ENCODE peak calls at places on chromosomes 11 and 22, in five cellular contexts. I, T, Z, H and O are unnamed samples.

GRCh38 chr11:123306531-123306930 is 111.5 kb upstream of the CLMP start:
- DNase-seq in I (no peak), T (no peak), Z (no peak), H (no peak), O (no peak)

GRCh38 chr22:24707477-24707816 is 67.1 kb downstream of the PIWIL3 start:
- DNase-seq in I (peak), T (peak), Z (no peak), H (peak), O (peak)

GRCh38 chr11:18383388-18384156 is 10.8 kb upstream of the LDHA start:
- DNase-seq in I (no peak), T (peak), Z (peak), H (peak), O (peak)

GRCh38 chr11:369336-370018 is at the start of gene B4GALNT4:
- DNase-seq in I (no peak), T (peak), Z (peak), H (no peak), O (peak)

GRCh38 chr22:32564170-32565001 is 89.8 kb downstream of the FBXO7 start:
- DNase-seq in I (no peak), T (no peak), Z (peak), H (no peak), O (no peak)

GRCh38 chr11:115778928-115779650 is 274.9 kb upstream of the CADM1 start:
- DNase-seq in I (no peak), T (no peak), Z (peak), H (no peak), O (no peak)

GRCh38 chr11:1103401-1104360 is 29.0 kb downstream of the MUC2 start:
- DNase-seq in I (no peak), T (no peak), Z (no peak), H (no peak), O (no peak)

GRCh38 chr11:119460582-119460981 is 37.6 kb upstream of the THY1 start:
- DNase-seq in I (no peak), T (no peak), Z (peak), H (no peak), O (no peak)

GRCh38 chr11:110098645-110099044 is 5.5 kb downstream of the ZC3H12C start:
- DNase-seq in I (no peak), T (no peak), Z (no peak), H (no peak), O (no peak)

GRCh38 chr11:125329786-125330185 is 165.2 kb downstream of the PKNOX2 start:
- DNase-seq in I (no peak), T (peak), Z (no peak), H (no peak), O (no peak)

GRCh38 chr22:27573280-27573711 is 228.3 kb downstream of the MN1 start:
- DNase-seq in I (no peak), T (no peak), Z (no peak), H (no peak), O (no peak)
- H3K9ac ChIP-seq in I (no peak), T (no peak), Z (no peak), H (no peak), O (no peak)

GRCh38 chr11:14378171-14378570 is 19.2 kb upstream of the RRAS2 start:
- DNase-seq in I (no peak), T (no peak), Z (no peak), H (no peak), O (no peak)

GRCh38 chr11:14380125-14380936 is 21.3 kb upstream of the RRAS2 start:
- DNase-seq in I (no peak), T (no peak), Z (no peak), H (no peak), O (no peak)

GRCh38 chr11:14381968-14382367 is 23.0 kb upstream of the RRAS2 start:
- DNase-seq in I (no peak), T (no peak), Z (no peak), H (no peak), O (no peak)

GRCh38 chr11:14384338-14384737 is 25.4 kb upstream of the RRAS2 start:
- DNase-seq in I (no peak), T (no peak), Z (peak), H (no peak), O (no peak)

GRCh38 chr11:14380947-14381555 is 22.1 kb upstream of the RRAS2 start:
- DNase-seq in I (peak), T (peak), Z (peak), H (peak), O (no peak)
- H3K9ac ChIP-seq in I (peak), T (no peak), Z (peak), H (peak), O (no peak)

GRCh38 chr22:30855677-30856518 is 112.7 kb downstream of the MORC2 start:
- DNase-seq in I (no peak), T (no peak), Z (peak), H (peak), O (no peak)

GRCh38 chr22:30856699-30857098 is 111.9 kb downstream of the MORC2 start:
- DNase-seq in I (no peak), T (no peak), Z (no peak), H (peak), O (no peak)

GRCh38 chr22:30855266-30855665 is 113.3 kb downstream of the MORC2 start:
- DNase-seq in I (no peak), T (no peak), Z (no peak), H (no peak), O (no peak)

GRCh38 chr22:30857791-30858190 is 110.8 kb downstream of the MORC2 start:
- DNase-seq in I (no peak), T (no peak), Z (no peak), H (no peak), O (no peak)

DNA sequence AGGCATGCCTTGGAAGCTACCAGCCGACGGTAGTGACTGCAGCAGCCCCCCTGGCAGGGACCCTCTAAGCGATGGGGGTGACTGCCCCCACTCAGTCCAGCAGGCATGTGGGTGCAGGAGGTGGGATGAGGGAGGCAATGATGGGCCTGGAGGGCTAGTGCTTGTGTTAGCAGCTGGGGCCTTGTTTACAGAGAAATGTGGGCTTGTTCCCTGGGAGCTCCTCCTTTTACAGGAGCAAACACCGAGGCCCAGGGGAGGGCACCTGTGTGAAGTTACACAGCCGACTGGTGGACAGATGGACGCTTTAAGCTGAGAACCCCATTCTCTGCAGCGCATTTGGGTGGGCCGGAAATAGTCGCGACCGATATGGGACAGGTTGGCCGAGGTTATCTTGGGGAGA is 111.5 kb downstream of the MORC2 start:
- DNase-seq in I (no peak), T (no peak), Z (no peak), H (peak), O (no peak)
- H3K9ac ChIP-seq in I (no peak), T (no peak), Z (no peak), H (no peak), O (no peak)

DNA sequence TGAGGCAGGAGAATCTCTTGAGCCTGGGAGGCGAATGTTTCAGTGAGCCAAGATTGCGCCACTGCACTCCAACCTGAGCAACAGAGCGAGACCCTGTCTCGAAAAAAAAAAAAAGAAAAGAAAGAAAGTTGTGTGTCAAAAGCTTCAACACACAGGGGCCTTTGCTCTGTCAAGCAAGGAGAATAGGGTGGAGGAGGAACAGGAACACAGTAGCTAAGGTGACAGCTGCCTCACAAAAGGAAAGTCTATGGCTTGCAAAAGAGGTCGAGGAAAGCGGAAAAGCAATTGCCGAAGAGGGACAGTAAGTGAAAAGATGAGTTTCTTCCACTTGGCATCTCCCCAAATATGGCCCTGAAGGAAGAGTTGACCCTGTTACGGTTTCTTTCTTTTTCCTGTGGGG is 26.5 kb upstream of the TMA7B start:
- DNase-seq in I (no peak), T (no peak), Z (no peak), H (no peak), O (no peak)
- H3K9ac ChIP-seq in I (no peak), T (no peak), Z (no peak), H (no peak), O (no peak)

DNA sequence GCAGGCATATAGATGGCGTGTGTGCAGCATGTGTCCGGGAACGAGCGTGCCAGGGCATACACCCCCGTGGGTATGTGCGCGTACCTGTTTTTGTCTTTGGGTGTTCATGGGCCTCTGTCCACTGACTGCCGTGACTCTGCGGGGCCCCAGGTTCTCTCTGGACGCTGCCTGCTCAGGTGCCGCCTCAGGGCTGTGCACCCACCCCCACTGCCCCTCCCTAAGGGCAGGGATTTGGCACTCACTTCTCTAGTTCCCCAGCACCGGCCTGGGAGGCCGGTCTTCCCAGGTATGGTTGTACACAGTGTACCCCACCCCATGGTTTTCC is 111.5 kb downstream of the ST3GAL4 start:
- DNase-seq in I (no peak), T (no peak), Z (no peak), H (no peak), O (no peak)
- H3K9ac ChIP-seq in I (no peak), T (no peak), Z (no peak), H (no peak), O (no peak)

DNA sequence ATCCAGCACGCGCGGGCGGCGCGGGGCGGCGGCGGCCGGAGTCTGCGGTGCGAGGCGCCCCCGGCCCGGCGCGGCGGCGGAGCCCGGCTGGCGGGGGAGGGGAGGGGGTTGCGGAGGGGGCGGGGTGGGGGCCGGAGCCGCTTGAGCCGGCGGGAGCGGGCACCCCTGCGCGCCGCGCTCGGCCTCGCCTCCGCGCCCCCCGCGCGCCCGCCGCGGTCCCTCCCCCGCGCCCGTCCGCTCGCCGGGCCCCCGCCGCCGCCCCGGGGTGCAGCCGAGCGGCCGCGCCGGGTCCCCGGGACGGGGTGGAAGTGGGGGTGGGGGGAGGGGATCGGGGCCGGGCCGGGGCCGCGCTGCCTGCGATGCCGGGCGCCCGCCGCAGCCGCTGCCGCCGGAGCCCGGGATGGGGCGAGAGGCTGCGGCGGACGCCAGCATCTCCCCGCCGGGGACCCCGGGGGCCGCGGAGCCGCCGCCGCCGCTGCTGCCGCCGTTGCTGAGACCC is 284 bp downstream of the MGAT3 start:
- DNase-seq in I (no peak), T (no peak), Z (no peak), H (no peak), O (peak)
- H3K9ac ChIP-seq in I (no peak), T (no peak), Z (no peak), H (no peak), O (peak)

GRCh38 chr22:45007247-45007945 is 2.4 kb downstream of the PHF21B start:
- DNase-seq in I (peak), T (peak), Z (peak), H (no peak), O (peak)
- H3K9ac ChIP-seq in I (no peak), T (peak), Z (no peak), H (no peak), O (no peak)

GRCh38 chr11:46253258-46254134 is 24.0 kb upstream of the CREB3L1 start:
- DNase-seq in I (no peak), T (no peak), Z (no peak), H (peak), O (no peak)

GRCh38 chr11:46250071-46251052 is 27.1 kb upstream of the CREB3L1 start:
- DNase-seq in I (no peak), T (no peak), Z (peak), H (no peak), O (no peak)

GRCh38 chr11:46251954-46252353 is 25.5 kb upstream of the CREB3L1 start:
- DNase-seq in I (no peak), T (no peak), Z (no peak), H (no peak), O (no peak)

GRCh38 chr11:46254135-46254491 is 23.3 kb upstream of the CREB3L1 start:
- DNase-seq in I (no peak), T (no peak), Z (no peak), H (peak), O (no peak)

DNA sequence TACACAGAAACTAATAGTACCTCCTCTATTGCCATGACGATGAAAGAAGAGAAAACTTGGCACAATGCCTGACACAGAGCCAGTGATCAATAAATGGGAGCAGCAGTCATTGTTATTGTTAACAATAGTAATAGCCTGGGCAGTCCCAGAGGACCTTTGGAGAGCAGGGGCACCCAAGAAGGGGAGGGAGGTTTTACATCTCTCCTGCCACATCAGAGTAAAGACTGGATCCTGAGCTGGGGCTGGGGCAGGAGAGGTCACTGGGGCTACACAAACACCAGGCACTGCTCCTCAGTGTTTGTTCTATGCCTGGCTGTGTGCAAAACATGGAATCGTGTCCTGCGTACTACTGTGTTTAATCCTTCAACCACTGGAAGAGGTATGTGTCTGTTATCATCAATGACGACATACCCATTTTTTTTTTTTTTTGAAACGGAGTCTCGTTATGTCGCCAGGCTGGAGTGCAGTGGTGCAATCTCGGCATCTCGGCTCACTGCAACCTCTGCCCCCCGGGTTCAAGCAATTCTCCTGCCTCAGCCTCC is 25.0 kb upstream of the CREB3L1 start:
- DNase-seq in I (no peak), T (no peak), Z (no peak), H (peak), O (no peak)
- H3K9ac ChIP-seq in I (no peak), T (no peak), Z (no peak), H (peak), O (no peak)

GRCh38 chr11:68273056-68273738 is 1.4 kb upstream of the C11orf24 start:
- DNase-seq in I (no peak), T (no peak), Z (no peak), H (no peak), O (no peak)
- H3K9ac ChIP-seq in I (no peak), T (no peak), Z (no peak), H (no peak), O (peak)